ENCODE peak calls at places on chromosomes 4 and X, in seven cellular contexts. T is EH, E is NCI-H1105, J is AG10803, P is hepatic stellate cell, Y is cardiac muscle cell, K is H4. R is an unnamed sample.

GRCh38 chrX:108157628-108158027 is 66.0 kb downstream of the ATG4A start:
- DNase-seq in T (no peak), E (no peak), J (no peak), P (no peak), Y (no peak), K (no peak), R (no peak)

GRCh38 chrX:6021316-6022091 is 207.2 kb downstream of the NLGN4X start:
- DNase-seq in T (peak; percentile 0), E (peak; percentile 14), J (peak; percentile 0), P (no peak), Y (peak; percentile 66), K (peak; percentile 33), R (no peak)

GRCh38 chr4:84726356-84726755 is 143.4 kb downstream of the CDS1 start:
- DNase-seq in T (peak; percentile 66), E (no peak), J (peak; percentile 54), P (no peak), Y (no peak), K (no peak), R (peak; percentile 58)

GRCh38 chr4:174275101-174275500 is 8.4 kb downstream of the FBXO8 start:
- DNase-seq in T (no peak), E (no peak), J (no peak), P (no peak), Y (no peak), K (no peak), R (no peak)

GRCh38 chr4:80184791-80185756 is 12.2 kb upstream of the PRDM8 start:
- DNase-seq in T (peak; percentile 8), E (no peak), J (no peak), P (peak; percentile 54), Y (peak; percentile 13), K (no peak), R (peak; percentile 79)

GRCh38 chr4:10123227-10124101 is 6.9 kb upstream of the WDR1 start:
- DNase-seq in T (peak; percentile 64), E (no peak), J (no peak), P (peak; percentile 74), Y (no peak), K (peak; percentile 42), R (no peak)

GRCh38 chrX:30144221-30144620 is 71.1 kb upstream of the MAGEB2 start:
- DNase-seq in T (peak; percentile 13), E (no peak), J (no peak), P (no peak), Y (no peak), K (no peak), R (no peak)

GRCh38 chrX:151870603-151871002 is 42.1 kb upstream of the MAGEA4 start:
- DNase-seq in T (peak; percentile 89), E (no peak), J (peak; percentile 76), P (peak; percentile 4), Y (no peak), K (peak; percentile 50), R (no peak)

GRCh38 chrX:15646031-15646430 is 18.6 kb downstream of the CLTRN start:
- DNase-seq in T (no peak), E (no peak), J (no peak), P (no peak), Y (no peak), K (no peak), R (no peak)

GRCh38 chrX:46407753-46408130 is 137.5 kb downstream of the ZNF674 start:
- DNase-seq in T (peak; percentile 7), E (no peak), J (peak; percentile 42), P (no peak), Y (no peak), K (no peak), R (peak; percentile 49)

GRCh38 chrX:106451933-106452332 is 159.8 kb upstream of the RADX start:
- DNase-seq in T (no peak), E (no peak), J (no peak), P (no peak), Y (no peak), K (no peak), R (no peak)

GRCh38 chr4:65645185-65645584 is 25.1 kb downstream of the EPHA5 start:
- DNase-seq in T (no peak), E (no peak), J (peak; percentile 14), P (no peak), Y (no peak), K (no peak), R (no peak)

GRCh38 chr4:15434086-15434485 is 6.3 kb downstream of the C1QTNF7 start:
- DNase-seq in T (no peak), E (no peak), J (peak; percentile 61), P (no peak), Y (no peak), K (no peak), R (peak; percentile 38)

GRCh38 chr4:167084326-167084725 is 150.0 kb downstream of the SPOCK3 start:
- DNase-seq in T (no peak), E (no peak), J (no peak), P (no peak), Y (no peak), K (no peak), R (no peak)

GRCh38 chrX:71871367-71871766 is 39.3 kb upstream of the NHSL2 start:
- DNase-seq in T (peak; percentile 0), E (no peak), J (no peak), P (no peak), Y (no peak), K (no peak), R (peak; percentile 89)

GRCh38 chr4:7429601-7430078 is 5.1 kb downstream of the PSAPL1 start:
- DNase-seq in T (no peak), E (no peak), J (no peak), P (no peak), Y (no peak), K (no peak), R (peak; percentile 46)

GRCh38 chr4:141275834-141276233 is 55.1 kb downstream of the ZNF330 start:
- DNase-seq in T (peak; percentile 95), E (no peak), J (peak; percentile 92), P (peak; percentile 62), Y (no peak), K (peak; percentile 69), R (peak; percentile 90)

GRCh38 chr4:145098675-145099037 is 545 bp downstream of the ABCE1 start:
- DNase-seq in T (peak; percentile 76), E (no peak), J (peak; percentile 56), P (peak; percentile 57), Y (peak; percentile 41), K (peak; percentile 24), R (peak; percentile 50)

GRCh38 chrX:141760761-141761160 is 62.2 kb upstream of the SPANXD start:
- DNase-seq in T (peak; percentile 36), E (no peak), J (peak; percentile 0), P (no peak), Y (no peak), K (no peak), R (no peak)

GRCh38 chr4:144611850-144612249 is 34.1 kb upstream of the HHIP start:
- DNase-seq in T (peak; percentile 25), E (no peak), J (peak; percentile 3), P (peak; percentile 6), Y (peak; percentile 11), K (no peak), R (no peak)

GRCh38 chr4:114036426-114036825 is 57.0 kb upstream of the ARSJ start:
- DNase-seq in T (no peak), E (no peak), J (no peak), P (no peak), Y (no peak), K (no peak), R (no peak)

GRCh38 chr4:168388890-168389289 is 70.3 kb upstream of the DDX60 start:
- DNase-seq in T (peak; percentile 77), E (no peak), J (peak; percentile 66), P (peak; percentile 12), Y (no peak), K (no peak), R (no peak)

GRCh38 chrX:45912316-45912715 is 632.9 kb downstream of the ZNF674 start:
- DNase-seq in T (no peak), E (no peak), J (no peak), P (no peak), Y (no peak), K (no peak), R (no peak)

GRCh38 chr4:75845992-75846391 is 56.3 kb downstream of the PPEF2 start:
- DNase-seq in T (peak; percentile 19), E (no peak), J (no peak), P (no peak), Y (no peak), K (no peak), R (no peak)

GRCh38 chrX:47573334-47574095 is 8.7 kb upstream of the TIMP1 start:
- DNase-seq in T (peak; percentile 77), E (no peak), J (peak; percentile 70), P (peak; percentile 69), Y (peak; percentile 75), K (no peak), R (no peak)

GRCh38 chr4:186030795-186031194 is 38.2 kb upstream of the TLR3 start:
- DNase-seq in T (no peak), E (no peak), J (no peak), P (no peak), Y (no peak), K (no peak), R (no peak)

GRCh38 chrX:17642891-17643290 is 94.4 kb upstream of the SCML1 start:
- DNase-seq in T (no peak), E (no peak), J (no peak), P (no peak), Y (no peak), K (no peak), R (no peak)

GRCh38 chr4:113355550-113356371 is 306.3 kb downstream of the ANK2 start:
- DNase-seq in T (peak; percentile 90), E (no peak), J (peak; percentile 91), P (peak; percentile 71), Y (no peak), K (peak; percentile 92), R (peak; percentile 66)

GRCh38 chr4:1096841-1097240 is 16.5 kb downstream of the RNF212 start:
- DNase-seq in T (no peak), E (no peak), J (no peak), P (no peak), Y (no peak), K (no peak), R (no peak)

GRCh38 chr4:56870927-56871326 is 36.8 kb upstream of the REST start:
- DNase-seq in T (peak; percentile 51), E (peak; percentile 39), J (peak; percentile 87), P (no peak), Y (no peak), K (no peak), R (no peak)

R was measured in osteoblast.